ENCODE peak calls at places on chromosomes 3 and 15, in eight cellular contexts. O is left ventricle myocardium inferior; A is T-helper 17 cell; D is effector memory CD4-positive, alpha-beta T cell; S is stomach; X is heart left ventricle; G is mesenchymal stem cell; U is esophagus squamous epithelium. N is an unnamed sample. For H3K9me3, the result is how much of the 10 kb centered on the place peaks cover.

GRCh38 chr3:147758786-147759185 is 349.6 kb downstream of the ZIC1 start:
- DNase-seq in O (no peak), A (no peak), D (no peak), S (no peak), X (no peak), G (no peak), U (no peak), N (no peak)

GRCh38 chr3:194255252-194256039 is 95.7 kb downstream of the CPN2 start:
- DNase-seq in O (peak), A (no peak), D (no peak), S (peak), X (peak), G (peak), U (no peak), N (peak)

GRCh38 chr15:96049766-96050165 is 280.7 kb upstream of the NR2F2 start:
- DNase-seq in O (no peak), A (no peak), D (no peak), S (no peak), X (no peak), G (no peak), U (no peak), N (no peak)

GRCh38 chr3:31533169-31533870 is 595 bp downstream of the STT3B start:
- DNase-seq in O (peak), A (peak), D (peak), S (peak), X (peak), G (peak), U (no peak), N (peak)

GRCh38 chr3:155080692-155081091 is 573 bp downstream of the MME start:
- DNase-seq in O (no peak), A (no peak), D (no peak), S (no peak), X (no peak), G (peak), U (no peak), N (no peak)

GRCh38 chr3:119625451-119626153 is 27.9 kb downstream of the PLA1A start:
- DNase-seq in O (no peak), A (no peak), D (no peak), S (no peak), X (no peak), G (no peak), U (no peak), N (no peak)

GRCh38 chr3:18580268-18580667 is 155.1 kb upstream of the SATB1 start:
- DNase-seq in O (no peak), A (no peak), D (no peak), S (no peak), X (no peak), G (no peak), U (no peak), N (no peak)

GRCh38 chr3:140311428-140311827 is 366.4 kb upstream of the TRIM42 start:
- DNase-seq in O (no peak), A (no peak), D (no peak), S (no peak), X (no peak), G (no peak), U (no peak), N (no peak)

GRCh38 chr3:11807651-11808050 is 39.0 kb downstream of the TAMM41 start:
- DNase-seq in O (no peak), A (no peak), D (no peak), S (no peak), X (no peak), G (no peak), U (no peak), N (no peak)

GRCh38 chr3:72155391-72156064 is 370.6 kb upstream of the PROK2 start:
- DNase-seq in O (peak), A (no peak), D (no peak), S (peak), X (peak), G (peak), U (no peak), N (peak)

GRCh38 chr15:63553388-63553791 is 43.8 kb upstream of the FBXL22 start:
- DNase-seq in O (no peak), A (no peak), D (no peak), S (peak), X (peak), G (peak), U (no peak), N (no peak)

GRCh38 chr3:22156868-22157267 is 405.9 kb upstream of the ZNF385D start:
- DNase-seq in O (no peak), A (no peak), D (no peak), S (no peak), X (no peak), G (no peak), U (no peak), N (no peak)

GRCh38 chr3:49966233-49966942 is 26.4 kb downstream of the RBM6 start:
- DNase-seq in O (no peak), A (no peak), D (no peak), S (no peak), X (no peak), G (no peak), U (no peak), N (no peak)

GRCh38 chr3:64443553-64444331 is 218.5 kb upstream of the PRICKLE2 start:
- DNase-seq in O (no peak), A (no peak), D (no peak), S (no peak), X (no peak), G (peak), U (no peak), N (no peak)

GRCh38 chr3:38528457-38528856 is 32.3 kb downstream of the EXOG start:
- DNase-seq in O (no peak), A (no peak), D (no peak), S (no peak), X (peak), G (no peak), U (no peak), N (no peak)

GRCh38 chr15:92069308-92070244 is 216.1 kb downstream of the SLCO3A1 start:
- DNase-seq in O (peak), A (no peak), D (no peak), S (peak), X (peak), G (peak), U (no peak), N (no peak)

DNA sequence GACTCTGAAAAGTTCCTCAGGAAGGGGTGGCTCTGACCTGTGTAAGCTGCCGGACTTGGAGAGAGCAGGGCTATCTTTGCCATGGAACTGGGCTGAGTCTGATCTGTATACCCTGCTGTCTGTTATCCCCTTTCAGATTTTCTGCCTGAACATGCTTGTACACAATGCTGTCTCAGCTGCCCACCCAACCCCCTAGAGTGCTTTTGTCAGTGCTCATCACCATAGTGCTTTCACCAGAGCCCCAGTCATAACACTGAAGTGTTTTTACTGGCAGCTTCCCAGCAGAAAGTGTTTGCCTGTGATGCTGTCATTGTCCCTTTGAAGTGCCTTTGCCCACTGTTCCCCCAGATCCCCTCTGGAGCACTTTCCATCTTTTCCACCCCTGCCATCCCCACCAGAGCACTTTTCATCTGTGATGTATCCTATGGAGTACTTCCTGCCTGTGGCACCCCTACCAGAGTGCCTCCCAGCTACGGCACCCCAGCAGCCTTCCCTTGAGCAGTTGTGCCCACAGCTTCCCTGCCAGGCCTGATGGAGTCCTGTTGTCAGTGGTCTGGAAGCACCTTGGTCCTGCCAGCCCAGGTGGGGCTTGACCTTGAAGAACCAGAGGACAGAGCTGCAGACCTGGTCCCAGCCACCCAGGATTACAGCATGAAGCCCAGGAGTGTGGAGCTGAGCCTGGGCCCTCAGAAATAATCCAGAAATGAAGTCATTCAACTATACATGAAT is 397.7 kb downstream of the DIPK2A start:
- DNase-seq in O (no peak), A (no peak), D (no peak), S (no peak), X (no peak), G (no peak), U (no peak), N (no peak)
- H3K9me3 ChIP-seq in O (under half), A (under half), D (under half), S (under half), X (under half), G (under half), U (under half), N (under half)

GRCh38 chr3:125353128-125353527 is 22.0 kb downstream of the ZNF148 start:
- DNase-seq in O (no peak), A (no peak), D (no peak), S (no peak), X (no peak), G (peak), U (no peak), N (no peak)

GRCh38 chr3:125350597-125350996 is 24.5 kb downstream of the ZNF148 start:
- DNase-seq in O (no peak), A (no peak), D (no peak), S (no peak), X (no peak), G (no peak), U (no peak), N (no peak)

GRCh38 chr3:125351152-125351551 is 24.0 kb downstream of the ZNF148 start:
- DNase-seq in O (no peak), A (no peak), D (no peak), S (no peak), X (no peak), G (no peak), U (no peak), N (no peak)

GRCh38 chr3:125353659-125354058 is 21.5 kb downstream of the ZNF148 start:
- DNase-seq in O (no peak), A (no peak), D (no peak), S (no peak), X (no peak), G (no peak), U (no peak), N (no peak)

DNA sequence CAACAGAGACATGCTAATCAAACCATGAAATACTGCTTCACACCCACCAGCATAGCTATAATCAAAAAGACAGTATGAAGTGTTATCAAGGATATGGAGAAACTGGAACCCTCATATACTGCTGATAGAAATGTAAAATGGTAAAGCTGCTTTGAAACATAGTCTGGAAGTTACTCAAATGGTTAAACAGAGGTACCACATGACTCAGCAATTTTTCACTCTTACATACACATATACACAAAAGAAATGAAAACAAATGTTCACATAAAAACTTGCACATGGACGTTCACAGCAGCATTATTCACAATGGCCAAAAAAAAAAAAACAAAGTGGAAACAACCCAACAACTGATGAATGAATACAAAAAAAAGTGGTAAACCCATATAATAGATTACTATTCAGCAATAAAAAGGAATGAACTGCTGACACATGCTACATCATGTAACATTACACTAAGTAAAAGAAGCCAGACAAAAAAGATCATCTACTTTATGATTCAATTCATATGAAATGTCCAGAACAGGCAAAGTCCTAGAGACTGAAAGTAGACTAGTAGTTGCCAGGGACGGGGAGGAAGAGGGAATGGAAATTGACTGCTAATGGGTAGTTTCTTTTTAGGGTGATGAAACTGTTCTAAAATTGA is 23.2 kb downstream of the ZNF148 start:
- DNase-seq in O (no peak), A (no peak), D (no peak), S (no peak), X (no peak), G (peak), U (no peak), N (no peak)
- H3K9me3 ChIP-seq in O (under half), A (under half), D (under half), S (under half), X (under half), G (under half), U (under half), N (under half)

GRCh38 chr3:136869282-136869681 is 7.3 kb downstream of the NCK1 start:
- DNase-seq in O (no peak), A (no peak), D (no peak), S (no peak), X (no peak), G (no peak), U (no peak), N (no peak)
- H3K9me3 ChIP-seq in O (under half), A (under half), D (under half), S (under half), X (under half), G (under half), U (under half), N (under half)

GRCh38 chr15:60283936-60284335 is 113.8 kb downstream of the ANXA2 start:
- DNase-seq in O (no peak), A (no peak), D (no peak), S (no peak), X (no peak), G (no peak), U (no peak), N (no peak)
- H3K9me3 ChIP-seq in O (under half), A (under half), D (under half), S (under half), X (under half), G (under half), U (under half), N (under half)

DNA sequence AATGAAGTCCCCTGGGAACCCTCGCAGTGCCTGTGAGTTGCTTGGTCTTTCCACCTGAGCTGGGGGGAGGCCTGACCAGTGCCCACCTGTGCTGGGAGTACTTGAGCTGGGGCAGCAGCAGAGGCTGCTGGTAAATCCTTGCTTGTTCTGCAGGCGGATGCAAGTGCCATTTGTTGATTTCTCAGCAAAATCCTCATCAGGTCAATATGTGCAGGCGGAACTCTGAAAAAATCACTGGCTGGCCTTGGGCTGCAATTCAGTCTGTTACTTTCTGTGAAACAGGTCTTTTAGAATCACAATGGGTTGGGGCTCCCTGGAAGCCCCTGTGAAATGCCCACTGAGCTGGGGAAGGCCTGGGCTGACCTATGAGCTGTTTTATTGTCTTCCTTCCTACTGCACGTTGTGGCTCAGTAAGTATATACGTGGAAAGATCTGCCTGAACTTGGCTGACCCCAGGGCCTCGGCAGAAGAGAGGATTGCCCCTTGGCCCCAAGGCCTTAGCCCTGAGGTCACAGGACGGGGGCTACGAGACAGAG is 182.0 kb upstream of the RGMA start:
- DNase-seq in O (no peak), A (no peak), D (no peak), S (no peak), X (no peak), G (no peak), U (no peak), N (no peak)
- H3K9me3 ChIP-seq in O (under half), A (under half), D (under half), S (under half), X (under half), G (half or more), U (under half), N (under half)